ENCODE peak calls at places on chromosome 14, in nine cellular contexts. R is fibroblast of the aortic adventitia; B is neural crest cell; Y is left cardiac atrium; X is H54; U is NCI-H1092 treated with DMSO at 0.1 percent for 48 hours; E is GM10248; L is activated T-helper 1 cell treated with anti-CD3 and anti-CD28 coated beads, Interleukin-2, amount 50 U/mL, for 16 hours; F is KG1. W is an unnamed sample.

GRCh38 chr14:103116645-103117044 is 6.6 kb upstream of the TNFAIP2 start:
- DNase-seq in B (no peak), F (no peak), X (no peak), E (no peak), R (no peak), U (no peak), Y (no peak), L (no peak), W (no peak)

GRCh38 chr14:52267501-52268190 is at the start of gene PTGDR:
- DNase-seq in E (no peak), L (no peak), X (no peak), B (peak), Y (peak), U (no peak), F (no peak), R (peak), W (no peak)

GRCh38 chr14:68395585-68395984 is 397.3 kb downstream of the ZFP36L1 start:
- DNase-seq in R (peak), E (no peak), F (no peak), L (no peak), Y (peak), X (no peak), B (no peak), U (no peak), W (no peak)

GRCh38 chr14:64968651-64969050 is 3.5 kb downstream of the RAB15 start:
- DNase-seq in U (no peak), Y (no peak), R (no peak), L (no peak), E (no peak), B (no peak), F (no peak), X (peak), W (no peak)

GRCh38 chr14:74947353-74948227 is 7.8 kb downstream of the PGF start:
- DNase-seq in Y (no peak), L (no peak), U (no peak), B (no peak), X (no peak), F (no peak), E (no peak), R (no peak), W (no peak)

GRCh38 chr14:68971411-68972035 is 7.6 kb downstream of the ACTN1 start:
- DNase-seq in B (no peak), Y (no peak), L (no peak), U (no peak), X (no peak), F (no peak), R (no peak), E (no peak), W (no peak)

GRCh38 chr14:35531960-35532747 is 1.8 kb upstream of the INSM2 start:
- DNase-seq in B (no peak), E (no peak), U (no peak), R (no peak), X (no peak), F (peak), Y (no peak), L (no peak), W (no peak)

GRCh38 chr14:39988939-39989338 is 556.7 kb upstream of the FBXO33 start:
- DNase-seq in B (no peak), X (no peak), L (no peak), Y (no peak), R (peak), E (no peak), F (no peak), U (peak), W (peak)

W was measured in HTR-8/SVneo.